ENCODE peak calls at places on chromosomes 5 and 9, in nine cellular contexts. F, V, D, M, K, B, P, G and I are unnamed samples.

GRCh38 chr9:84642618-84643017 is 26.9 kb upstream of the NTRK2 start:
- DNase-seq in F (no peak), V (no peak), D (no peak), M (no peak), K (no peak), B (no peak), P (no peak), G (no peak), I (no peak)

GRCh38 chr5:134451618-134452505 is 40.2 kb upstream of the CDKN2AIPNL start:
- DNase-seq in F (no peak), V (peak; percentile 49), D (no peak), M (no peak), K (no peak), B (peak; percentile 85), P (peak; percentile 47), G (no peak), I (no peak)

GRCh38 chr9:93267681-93268505 is 84.0 kb downstream of the WNK2 start:
- DNase-seq in F (no peak), V (peak; percentile 17), D (no peak), M (no peak), K (no peak), B (no peak), P (peak; percentile 25), G (no peak), I (no peak)

GRCh38 chr9:85895685-85896084 is 45.3 kb upstream of the NAA35 start:
- DNase-seq in F (no peak), V (no peak), D (no peak), M (no peak), K (no peak), B (no peak), P (no peak), G (no peak), I (no peak)

GRCh38 chr5:148569948-148570347 is 84.4 kb downstream of the HTR4 start:
- DNase-seq in F (no peak), V (no peak), D (no peak), M (no peak), K (no peak), B (no peak), P (peak; percentile 51), G (no peak), I (no peak)

GRCh38 chr9:127815512-127816361 is 13.1 kb downstream of the FPGS start:
- DNase-seq in F (no peak), V (no peak), D (no peak), M (no peak), K (no peak), B (no peak), P (no peak), G (no peak), I (no peak)

GRCh38 chr5:103232393-103232999 is 26.1 kb upstream of the MACIR start:
- DNase-seq in F (no peak), V (no peak), D (no peak), M (no peak), K (no peak), B (peak; percentile 71), P (no peak), G (no peak), I (peak; percentile 20)

GRCh38 chr5:60883229-60883628 is 39.2 kb upstream of the ELOVL7 start:
- DNase-seq in F (no peak), V (no peak), D (no peak), M (no peak), K (no peak), B (peak; percentile 20), P (no peak), G (no peak), I (no peak)

GRCh38 chr9:128523199-128523925 is 18.8 kb downstream of the GLE1 start:
- DNase-seq in F (no peak), V (no peak), D (peak; percentile 59), M (no peak), K (peak; percentile 19), B (peak; percentile 70), P (no peak), G (peak; percentile 41), I (no peak)

DNA sequence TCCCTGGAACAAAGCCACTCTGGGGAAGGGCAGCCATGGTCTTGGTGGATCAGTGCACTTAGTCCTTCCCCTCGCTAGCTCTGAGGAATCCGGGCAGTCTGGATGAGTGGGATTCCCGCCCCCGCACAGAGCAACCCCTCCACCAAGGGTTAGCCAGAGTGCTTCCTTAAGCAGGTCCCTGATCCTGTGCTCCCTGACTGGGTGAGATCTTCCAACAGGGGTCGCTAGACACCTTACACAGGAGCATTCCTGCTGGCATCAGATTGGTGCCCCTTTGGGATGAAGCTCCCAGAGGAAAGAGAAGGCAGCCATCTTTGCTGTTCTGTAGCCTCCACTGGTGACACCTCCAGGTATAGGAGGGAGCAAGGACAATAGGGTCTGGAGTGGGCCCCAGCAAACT is 228.8 kb downstream of the AP3B1 start:
- DNase-seq in F (no peak), V (no peak), D (no peak), M (no peak), K (no peak), B (no peak), P (no peak), G (no peak), I (no peak)
- TF ChIP-seq CTCF in F (no peak), V (no peak), D (no peak), M (no peak), K (no peak), B (no peak), P (no peak), G (no peak), I (no peak)

DNA sequence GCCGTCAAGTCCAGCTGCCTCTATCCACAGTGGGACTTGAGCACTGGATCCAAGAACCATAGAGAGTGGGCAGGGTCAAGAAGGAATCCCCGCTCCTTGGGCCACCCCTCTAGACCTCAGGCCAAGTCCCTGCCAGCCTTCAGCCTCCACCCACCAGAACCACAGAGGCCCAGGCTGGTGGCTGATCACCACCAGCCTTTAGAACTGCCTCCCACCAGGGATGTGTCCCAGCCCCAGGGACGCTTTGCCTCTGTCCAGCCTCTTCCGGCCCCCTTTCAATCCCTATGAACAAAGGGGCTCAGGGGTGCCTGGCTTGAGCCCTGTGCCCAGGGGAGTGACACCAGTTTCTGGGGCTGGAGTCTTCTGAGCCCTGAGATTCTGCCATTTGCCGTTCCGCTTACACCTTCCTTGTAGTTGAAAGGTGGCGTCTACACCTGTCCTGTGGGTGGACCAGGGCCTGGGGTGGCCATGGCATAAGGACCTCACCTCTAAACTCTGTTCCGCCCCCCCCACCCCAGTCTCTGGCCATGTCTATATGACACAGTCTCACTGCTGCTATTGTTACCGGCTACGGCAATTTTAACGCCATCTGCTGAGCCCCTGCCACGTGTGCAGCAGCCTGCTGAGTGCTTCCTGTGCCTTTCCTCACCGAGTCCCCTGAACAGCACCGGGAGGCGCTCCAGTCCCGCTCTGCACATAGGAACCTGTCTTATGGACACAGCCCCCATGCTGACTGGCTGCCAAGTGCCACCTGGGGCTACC is 35.7 kb upstream of the ORM1 start:
- DNase-seq in F (no peak), V (peak; percentile 19), D (peak; percentile 21), M (peak; percentile 21), K (peak; percentile 5), B (no peak), P (no peak), G (no peak), I (no peak)
- TF ChIP-seq CTCF in F (no peak), V (no peak), D (no peak), M (no peak), K (no peak), B (no peak), P (no peak), G (no peak), I (no peak)

DNA sequence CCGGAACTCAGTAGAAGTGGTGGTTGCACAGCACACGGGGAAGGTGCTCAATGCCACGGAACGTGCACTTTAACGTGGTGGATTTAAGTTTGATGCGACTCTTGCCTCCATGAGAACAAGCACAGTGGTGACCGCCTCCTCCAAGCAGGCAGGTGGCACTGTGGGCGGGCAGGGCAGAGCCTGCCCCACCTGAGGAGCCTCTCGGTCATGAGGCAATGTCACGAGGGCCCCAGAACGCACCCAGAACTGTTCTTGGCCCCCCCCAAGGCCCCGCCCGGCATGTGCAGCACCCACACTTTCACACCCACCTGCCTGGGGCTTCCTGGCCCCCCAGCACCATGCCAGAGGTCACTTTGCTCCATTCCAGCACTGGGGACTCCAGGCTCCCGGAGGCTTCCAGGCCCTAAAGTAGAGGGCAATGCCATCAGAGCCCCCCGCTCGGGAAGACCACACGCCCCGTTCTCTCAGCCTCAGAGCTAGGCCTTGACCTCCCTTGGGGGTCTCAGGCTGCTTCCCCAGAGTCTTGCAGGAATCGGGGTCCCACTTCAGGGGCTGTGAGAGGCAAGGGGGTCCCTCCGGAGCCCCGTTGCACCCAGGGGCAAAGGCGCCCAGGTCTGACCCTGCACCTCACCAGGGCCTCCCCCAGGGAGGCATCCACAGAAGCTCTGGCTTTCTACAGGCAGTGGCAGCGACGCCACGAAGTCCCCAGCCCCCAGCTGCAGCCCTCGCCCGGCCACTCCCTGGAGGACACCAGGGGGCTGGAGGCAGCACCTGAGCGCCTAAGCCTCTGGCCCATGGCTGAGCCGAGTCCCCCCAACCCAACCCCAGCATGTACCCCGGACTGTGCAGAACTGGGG is 14.0 kb downstream of the CCDC187 start:
- DNase-seq in F (no peak), V (no peak), D (no peak), M (no peak), K (no peak), B (no peak), P (no peak), G (peak; percentile 2), I (no peak)
- TF ChIP-seq CTCF in F (no peak), V (no peak), D (no peak), M (no peak), K (no peak), B (no peak), P (no peak), G (no peak), I (no peak)

DNA sequence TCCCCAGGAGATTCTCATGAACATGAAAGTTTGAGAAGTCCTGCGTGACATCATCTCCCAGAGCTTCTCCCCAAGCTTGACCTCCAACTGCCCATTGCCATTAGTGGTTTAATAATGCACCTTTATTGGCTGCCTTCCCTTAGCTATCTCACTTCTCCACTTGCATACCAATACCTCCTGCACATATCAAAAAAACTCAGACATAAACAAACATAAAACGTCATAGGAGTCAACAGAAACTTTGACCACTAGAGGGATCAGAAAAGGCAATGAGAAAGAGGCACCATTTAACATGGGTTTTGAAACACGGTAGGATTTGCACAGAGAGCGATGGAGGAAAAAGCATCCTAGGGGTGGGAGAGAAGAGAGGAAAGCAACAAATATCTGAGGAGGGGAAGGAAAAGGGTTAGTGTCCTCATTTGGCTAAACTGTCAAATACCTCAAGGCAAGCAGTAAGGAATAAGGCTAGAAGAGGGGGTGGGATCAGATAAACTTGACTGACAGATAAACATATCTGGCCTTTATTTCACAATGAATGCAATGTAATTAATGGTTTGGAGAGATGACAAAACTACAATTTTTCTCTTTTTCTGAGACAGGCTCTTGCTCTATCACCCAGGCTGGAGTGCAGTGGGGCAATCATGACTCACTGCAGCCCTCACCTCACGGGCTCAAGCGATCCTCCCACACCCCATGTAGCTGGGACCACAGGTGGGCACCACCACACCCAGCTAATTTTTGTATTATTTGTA is 27.0 kb downstream of the GNAQ start:
- DNase-seq in F (no peak), V (no peak), D (no peak), M (no peak), K (no peak), B (peak; percentile 38), P (no peak), G (no peak), I (no peak)
- TF ChIP-seq CTCF in F (no peak), V (no peak), D (no peak), M (no peak), K (no peak), B (peak; percentile 39), P (no peak), G (no peak), I (no peak)

GRCh38 chr5:110045153-110045552 is 355.4 kb downstream of the MAN2A1 start:
- DNase-seq in F (no peak), V (no peak), D (no peak), M (no peak), K (no peak), B (peak; percentile 11), P (no peak), G (no peak), I (no peak)
- TF ChIP-seq CTCF in F (no peak), V (no peak), D (no peak), M (no peak), K (no peak), B (peak; percentile 8), P (no peak), G (no peak), I (no peak)